ENCODE peak calls at places on chromosomes 12 and 14, in seven cellular contexts. C is stomach, W is testis, U is HepG2, D is K562, X is uterus, E is sigmoid colon. Z is an unnamed sample.
A peak's percentile ranks its signal among the peaks of the same experiment; 100 is the strongest.

GRCh38 chr14:62706217-62706616 is 339.0 kb downstream of the KCNH5 start:
- DNase-seq in C (no peak), W (no peak), U (no peak), D (no peak), X (no peak), E (no peak), Z (no peak)

GRCh38 chr12:92331383-92331782 is 185.7 kb upstream of the BTG1 start:
- DNase-seq in C (no peak), W (no peak), U (no peak), D (no peak), X (no peak), E (no peak), Z (no peak)

GRCh38 chr12:95096852-95097251 is 23.4 kb upstream of the NR2C1 start:
- DNase-seq in C (peak; percentile 55), W (peak; percentile 75), U (no peak), D (no peak), X (peak; percentile 43), E (no peak), Z (no peak)

GRCh38 chr12:77845831-77846230 is 15.1 kb downstream of the NAV3 start:
- DNase-seq in C (no peak), W (no peak), U (no peak), D (no peak), X (no peak), E (no peak), Z (no peak)

GRCh38 chr14:71346685-71347084 is 439.4 kb downstream of the PCNX1 start:
- DNase-seq in C (no peak), W (no peak), U (no peak), D (no peak), X (no peak), E (no peak), Z (no peak)

GRCh38 chr12:85280984-85281946 is 1.2 kb downstream of the ALX1 start:
- DNase-seq in C (no peak), W (no peak), U (no peak), D (no peak), X (no peak), E (no peak), Z (no peak)

GRCh38 chr12:56900583-56900982 is 33.6 kb downstream of the SDR9C7 start:
- DNase-seq in C (no peak), W (no peak), U (no peak), D (peak; percentile 65), X (no peak), E (no peak), Z (peak; percentile 27)

GRCh38 chr14:68466491-68466977 is 326.3 kb downstream of the ZFP36L1 start:
- DNase-seq in C (no peak), W (no peak), U (peak; percentile 63), D (no peak), X (no peak), E (no peak), Z (peak; percentile 10)

GRCh38 chr12:47837190-47838171 is 17.8 kb upstream of the HDAC7 start:
- DNase-seq in C (peak; percentile 79), W (peak; percentile 84), U (peak; percentile 54), D (peak; percentile 72), X (peak; percentile 79), E (peak; percentile 90), Z (peak; percentile 88)

GRCh38 chr14:102891556-102891955 is 30.9 kb upstream of the AMN start:
- DNase-seq in C (no peak), W (no peak), U (no peak), D (no peak), X (no peak), E (no peak), Z (no peak)

GRCh38 chr12:58509116-58509885 is 411.0 kb downstream of the LRIG3 start:
- DNase-seq in C (no peak), W (no peak), U (no peak), D (no peak), X (no peak), E (no peak), Z (no peak)

GRCh38 chr12:131726-132465 is 65.3 kb downstream of the IQSEC3 start:
- DNase-seq in C (no peak), W (no peak), U (no peak), D (no peak), X (no peak), E (no peak), Z (no peak)

GRCh38 chr12:131833896-131834641 is 5.9 kb downstream of the MMP17 start:
- DNase-seq in C (no peak), W (no peak), U (no peak), D (peak; percentile 53), X (no peak), E (no peak), Z (no peak)

GRCh38 chr14:100826371-100827139 is 637 bp downstream of the MEG3 start:
- DNase-seq in C (no peak), W (no peak), U (no peak), D (no peak), X (no peak), E (no peak), Z (no peak)

GRCh38 chr12:132904718-132905328 is 17.4 kb upstream of the CHFR start:
- DNase-seq in C (peak; percentile 72), W (peak; percentile 91), U (no peak), D (peak; percentile 73), X (peak; percentile 89), E (peak; percentile 92), Z (peak; percentile 80)

DNA sequence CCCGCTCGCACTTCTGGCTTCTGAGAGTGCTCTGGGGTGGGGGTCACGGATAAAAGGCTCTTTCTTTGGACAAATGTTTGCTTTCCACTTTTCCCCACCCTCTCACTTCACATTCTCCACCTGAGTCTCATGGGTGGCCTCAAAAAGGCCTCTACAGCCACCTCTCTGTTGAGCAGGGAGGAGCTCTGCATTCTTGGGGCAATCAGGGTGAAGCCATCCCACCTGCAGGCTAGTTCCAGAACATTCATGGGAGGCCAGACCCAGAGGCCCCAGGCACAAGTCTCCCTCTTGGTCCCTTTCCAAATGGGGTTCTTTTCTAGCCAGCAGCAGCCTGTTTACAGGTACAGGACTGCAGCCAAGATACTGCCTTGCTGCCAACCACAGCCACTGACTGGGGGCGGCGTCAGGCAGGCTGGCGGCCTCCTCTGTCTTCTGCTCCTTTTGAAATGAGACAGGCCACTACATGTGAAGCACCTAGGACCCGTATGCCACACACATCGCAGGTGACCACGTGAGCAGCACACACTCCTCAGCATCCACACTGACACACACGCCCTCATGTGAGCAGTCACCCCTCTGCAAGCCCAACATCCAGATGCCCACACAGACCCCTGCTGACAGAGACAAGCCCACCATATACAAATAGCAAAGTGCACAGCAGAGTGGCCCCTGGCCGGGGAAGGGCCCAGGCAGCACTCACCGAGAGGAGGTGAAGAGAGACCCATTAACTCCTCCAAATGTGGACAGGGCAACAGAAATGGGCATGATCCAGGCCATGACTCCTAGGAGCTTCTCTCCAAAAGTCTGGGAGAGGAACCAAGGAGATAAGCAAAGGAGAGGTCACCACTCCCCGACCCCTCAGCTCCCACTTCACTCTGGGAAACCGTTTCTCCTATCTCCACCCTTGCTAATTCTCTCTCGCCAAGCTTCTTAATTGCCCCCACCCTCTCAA is 18.4 kb upstream of the CEBPE start:
- DNase-seq in C (peak; percentile 71), W (no peak), U (no peak), D (no peak), X (no peak), E (no peak), Z (no peak)
- TF ChIP-seq POLR2A in C (no peak), W (no peak), U (no peak), D (no peak), X (no peak), E (no peak), Z (no peak)

GRCh38 chr14:88792572-88793258 is at the start of gene EML5:
- DNase-seq in C (peak; percentile 92), W (peak; percentile 92), U (peak; percentile 45), D (peak; percentile 69), X (peak; percentile 82), E (peak; percentile 89), Z (peak; percentile 89)
- TF ChIP-seq POLR2A in C (no peak), W (no peak), U (no peak), D (peak; percentile 45), X (peak; percentile 34), E (no peak), Z (no peak)

GRCh38 chr14:54567634-54568561 is 970 bp downstream of the SAMD4A start:
- DNase-seq in C (peak; percentile 50), W (peak; percentile 51), U (peak; percentile 14), D (peak; percentile 18), X (peak; percentile 57), E (peak; percentile 86), Z (peak; percentile 57)
- TF ChIP-seq POLR2A in C (no peak), W (no peak), U (peak; percentile 25), D (no peak), X (peak; percentile 21), E (no peak), Z (no peak)

GRCh38 chr12:11746024-11746771 is 96.7 kb downstream of the ETV6 start:
- DNase-seq in C (no peak), W (no peak), U (no peak), D (no peak), X (no peak), E (no peak), Z (no peak)
- TF ChIP-seq POLR2A in C (no peak), W (no peak), U (no peak), D (no peak), X (no peak), E (no peak), Z (no peak)

DNA sequence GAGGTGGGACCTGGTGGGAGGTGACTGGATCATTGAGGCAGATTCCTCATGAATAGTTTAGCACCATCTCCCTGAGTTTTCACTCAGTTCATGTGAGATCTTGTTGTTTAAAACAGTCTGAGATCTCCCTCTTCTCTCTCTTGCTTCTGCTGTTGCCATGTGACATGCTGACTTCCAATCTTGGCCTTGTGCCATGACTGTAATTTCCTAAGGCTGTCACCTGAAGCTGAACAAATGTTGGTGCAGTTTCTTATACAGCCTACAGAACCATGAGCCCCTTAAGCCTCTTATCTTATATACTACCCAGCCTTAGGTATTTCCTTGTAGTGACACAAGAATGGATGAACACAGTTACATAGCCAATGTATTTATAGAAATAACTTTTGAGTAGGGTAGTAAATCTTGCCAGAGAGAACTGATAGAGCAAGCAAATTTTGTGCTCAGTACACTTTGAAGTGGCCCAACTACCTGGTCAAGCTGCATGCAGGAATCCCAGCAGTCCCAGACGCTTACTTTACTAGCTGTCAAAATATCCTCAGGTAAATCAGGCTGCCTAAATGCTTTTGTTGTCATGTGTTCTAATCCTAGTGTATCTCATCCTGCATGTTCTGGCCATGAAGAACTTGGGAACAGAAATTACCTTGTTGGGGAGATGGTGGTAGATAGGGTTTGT is 445.6 kb upstream of the MIS18BP1 start:
- DNase-seq in C (peak; percentile 49), W (peak; percentile 22), U (no peak), D (no peak), X (no peak), E (no peak), Z (no peak)
- TF ChIP-seq POLR2A in C (no peak), W (no peak), U (no peak), D (no peak), X (no peak), E (no peak), Z (no peak)

Z was measured in erythroblast.